ENCODE peak calls at places on chromosomes 7 and 10, in nine cellular contexts. I is GM12865, D is right cardiac atrium, G is astrocyte, V is cardiac fibroblast, F is IMR-90, U is esophagus squamous epithelium, C is fibroblast of lung, B is astrocyte of the spinal cord. S is an unnamed sample.

GRCh38 chr7:90777075-90777864 is 181.1 kb downstream of the CDK14 start:
- DNase-seq in F (no peak), C (no peak), V (no peak), G (no peak), U (no peak), D (no peak), I (peak; percentile 74), B (no peak), S (no peak)

GRCh38 chr10:93954726-93955363 is 38.9 kb upstream of the PLCE1 start:
- DNase-seq in F (peak; percentile 78), V (no peak), B (peak; percentile 65), C (peak; percentile 62), U (no peak), I (no peak), G (peak; percentile 48), D (no peak), S (peak; percentile 34)

GRCh38 chr7:1354661-1355567 is 104.4 kb downstream of the MICALL2 start:
- DNase-seq in C (no peak), I (no peak), G (no peak), U (no peak), B (no peak), F (no peak), V (no peak), D (no peak), S (no peak)

GRCh38 chr7:157017639-157018327 is 7.3 kb upstream of the MNX1 start:
- DNase-seq in G (no peak), U (no peak), C (no peak), I (no peak), F (no peak), B (no peak), D (no peak), V (no peak), S (no peak)

GRCh38 chr7:5657901-5658300 is 123.6 kb downstream of the RNF216 start:
- DNase-seq in B (peak; percentile 49), F (peak; percentile 19), V (no peak), U (no peak), G (peak; percentile 50), I (no peak), D (no peak), C (peak; percentile 61), S (no peak)

GRCh38 chr10:133127291-133128125 is 32.5 kb upstream of the KNDC1 start:
- DNase-seq in V (no peak), U (no peak), I (no peak), C (no peak), D (peak; percentile 61), B (no peak), G (no peak), F (no peak), S (no peak)

GRCh38 chr10:13868528-13869294 is 281.9 kb downstream of the PRPF18 start:
- DNase-seq in D (no peak), B (no peak), I (no peak), F (no peak), C (no peak), V (no peak), G (no peak), U (no peak), S (no peak)

GRCh38 chr10:78516741-78517140 is 483.1 kb downstream of the RPS24 start:
- DNase-seq in G (no peak), F (no peak), V (no peak), U (no peak), B (no peak), C (no peak), I (no peak), D (no peak), S (no peak)

GRCh38 chr7:44327981-44328380 is 2.6 kb upstream of the CAMK2B start:
- DNase-seq in B (no peak), G (no peak), F (no peak), C (no peak), I (no peak), D (no peak), U (no peak), V (no peak), S (no peak)

GRCh38 chr10:14405076-14406065 is 74.6 kb upstream of the FRMD4A start:
- DNase-seq in V (peak; percentile 93), B (peak; percentile 94), G (peak; percentile 100), D (no peak), U (no peak), F (peak; percentile 99), C (peak; percentile 99), I (no peak), S (peak; percentile 26)

GRCh38 chr10:69124558-69125121 is 662 bp downstream of the VPS26A start:
- DNase-seq in G (peak; percentile 55), I (peak; percentile 71), C (peak; percentile 62), D (no peak), F (peak; percentile 64), V (peak; percentile 64), U (no peak), B (peak; percentile 54), S (peak; percentile 27)

GRCh38 chr10:36779238-36779846 is 346.1 kb upstream of the ANKRD30A start:
- DNase-seq in C (peak; percentile 51), D (no peak), G (peak; percentile 22), B (peak; percentile 81), V (peak; percentile 86), F (peak; percentile 81), U (no peak), I (no peak), S (peak; percentile 39)

GRCh38 chr10:21166557-21167287 is 269.6 kb upstream of the NEBL start:
- DNase-seq in C (no peak), F (no peak), D (no peak), V (no peak), B (no peak), G (no peak), I (no peak), U (no peak), S (no peak)

GRCh38 chr10:21334891-21335696 is 190.4 kb downstream of the SKIDA1 start:
- DNase-seq in G (peak; percentile 92), C (peak; percentile 93), V (peak; percentile 92), B (peak; percentile 90), U (no peak), F (peak; percentile 90), D (peak; percentile 82), I (no peak), S (peak; percentile 77)

GRCh38 chr10:86848747-86849146 is 92.3 kb downstream of the BMPR1A start:
- DNase-seq in D (no peak), G (no peak), I (no peak), B (no peak), U (no peak), C (no peak), V (no peak), F (no peak), S (no peak)
- H3K4me3 ChIP-seq in D (no peak overlapping the region), G (no peak overlapping the region), I (no peak overlapping the region), B (no peak overlapping the region), U (no peak overlapping the region), C (no peak overlapping the region), V (no peak overlapping the region), F (no peak overlapping the region), S (no peak overlapping the region)

DNA sequence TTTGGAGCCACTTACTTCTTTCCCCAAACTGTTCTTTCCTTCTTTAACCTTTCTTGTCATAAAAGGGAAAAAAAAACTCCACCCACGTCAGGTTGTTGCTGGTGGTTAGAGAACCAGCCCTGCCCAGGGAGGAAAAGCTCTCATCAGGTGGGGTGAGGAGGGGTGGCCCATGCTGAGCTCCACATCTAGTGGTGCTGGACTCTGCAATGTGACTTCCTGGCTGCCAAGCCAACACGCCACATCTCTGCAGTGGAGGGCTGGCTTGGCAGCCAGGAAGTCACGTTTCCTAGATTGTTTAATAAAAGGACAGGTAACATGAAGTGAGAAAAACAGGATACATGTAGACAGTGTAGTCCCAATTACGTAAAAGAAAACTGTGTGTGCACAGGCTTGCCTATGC is 37.4 kb downstream of the WIPF3 start:
- DNase-seq in U (no peak), D (no peak), B (no peak), G (no peak), V (no peak), F (no peak), I (no peak), C (no peak), S (no peak)
- H3K4me3 ChIP-seq in U (no peak overlapping the region), D (no peak overlapping the region), B (no peak overlapping the region), G (no peak overlapping the region), V (no peak overlapping the region), F (no peak overlapping the region), I (no peak overlapping the region), C (no peak overlapping the region), S (no peak overlapping the region)

GRCh38 chr7:114426824-114427223 is 12.2 kb downstream of the FOXP2 start:
- DNase-seq in G (no peak), V (peak; percentile 66), D (no peak), C (peak; percentile 20), U (no peak), F (peak; percentile 36), I (peak; percentile 31), B (peak; percentile 37), S (no peak)

GRCh38 chr7:114426380-114426779 is 11.8 kb downstream of the FOXP2 start:
- DNase-seq in F (no peak), B (no peak), V (no peak), U (no peak), C (no peak), I (no peak), G (no peak), D (no peak), S (no peak)

GRCh38 chr7:114423218-114423496 is 8.5 kb downstream of the FOXP2 start:
- DNase-seq in B (no peak), F (no peak), C (no peak), I (no peak), U (no peak), V (no peak), D (no peak), G (no peak), S (no peak)

GRCh38 chr7:114419441-114420107 is 5.0 kb downstream of the FOXP2 start:
- DNase-seq in F (peak; percentile 81), U (no peak), V (no peak), G (peak; percentile 23), D (no peak), B (peak; percentile 16), I (no peak), C (peak; percentile 39), S (no peak)

GRCh38 chr7:114422478-114423217 is 8.0 kb downstream of the FOXP2 start:
- DNase-seq in F (no peak), I (no peak), G (no peak), U (no peak), V (no peak), B (no peak), D (no peak), C (no peak), S (no peak)
- H3K4me3 ChIP-seq in F (no peak overlapping the region), I (no peak overlapping the region), G (no peak overlapping the region), U (peak overlapping the region; percentile 27), V (no peak overlapping the region), B (no peak overlapping the region), D (no peak overlapping the region), C (no peak overlapping the region), S (no peak overlapping the region)

DNA sequence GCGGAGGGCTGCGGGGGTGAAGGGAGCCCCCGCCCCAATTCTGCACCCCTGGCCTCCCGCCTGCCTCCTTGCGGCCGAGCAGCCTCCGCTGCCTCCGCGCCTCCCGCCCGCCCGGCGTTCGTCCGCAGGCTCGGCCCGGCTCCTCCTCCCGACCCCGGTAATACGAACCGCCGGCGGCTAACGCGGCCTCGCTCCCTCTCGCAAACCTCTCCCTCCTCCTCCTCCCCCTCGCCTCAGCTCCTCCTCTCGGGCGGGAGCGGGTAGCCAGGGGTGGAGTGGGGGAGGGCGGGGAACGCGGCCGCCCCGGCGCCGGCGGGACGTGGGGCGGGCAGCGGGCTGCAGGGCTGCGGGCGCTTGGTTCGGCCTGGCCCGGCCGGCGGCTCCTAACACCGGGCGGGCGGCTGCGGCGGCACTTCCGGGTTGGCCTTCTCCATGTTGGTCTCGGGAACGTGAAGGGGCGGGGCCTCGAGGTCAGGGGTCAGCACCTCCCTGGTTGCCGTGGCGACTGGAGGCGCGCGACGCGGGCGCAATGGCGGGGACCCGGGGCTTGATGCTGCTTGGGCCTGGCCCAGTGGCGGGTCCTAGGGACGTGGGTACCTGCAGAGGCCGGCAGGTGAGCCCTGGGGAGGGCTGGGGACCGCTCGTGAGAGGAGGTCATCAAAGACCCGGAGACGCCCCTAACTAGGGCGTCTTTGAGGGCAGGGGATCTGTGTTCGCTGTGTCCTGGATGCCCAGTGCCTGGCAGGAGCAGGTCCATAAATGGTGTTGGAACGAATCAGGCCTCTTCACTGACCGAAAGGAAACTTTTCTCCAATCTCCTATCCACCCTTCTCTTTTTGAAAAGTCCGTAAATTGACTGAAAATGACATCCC is at the start of gene RAB11FIP2:
- DNase-seq in B (peak; percentile 89), G (peak; percentile 75), C (peak; percentile 87), U (peak; percentile 79), F (peak; percentile 82), I (peak; percentile 94), V (peak; percentile 95), D (peak; percentile 99), S (peak; percentile 67)
- H3K4me3 ChIP-seq in B (peak within 1 kb of the TSS; percentile 72), G (peak within 1 kb of the TSS; percentile 76), C (peak within 1 kb of the TSS; percentile 80), U (peak within 1 kb of the TSS; percentile 89), F (peak within 1 kb of the TSS; percentile 52), I (peak within 1 kb of the TSS; percentile 71), V (peak within 1 kb of the TSS; percentile 75), D (peak within 1 kb of the TSS; percentile 74), S (peak within 1 kb of the TSS; percentile 78)

S was measured in skeletal muscle cell.